ENCODE peak calls at places on chromosomes 16 and 17, in six cellular contexts. D is spleen, K is endothelial cell of umbilical vein, G is sigmoid colon, E is Panc1, O is SK-N-SH. P is an unnamed sample.

GRCh38 chr17:74542727-74543383 is 3.1 kb downstream of the CD300C start:
- DNase-seq in D (no peak), K (no peak), G (peak; percentile 50), E (no peak), O (no peak), P (no peak)

GRCh38 chr16:84893849-84894599 is 74.2 kb downstream of the CRISPLD2 start:
- DNase-seq in D (no peak), K (no peak), G (no peak), E (no peak), O (no peak), P (no peak)

GRCh38 chr17:71142333-71142732 is 973.0 kb downstream of the KCNJ2 start:
- DNase-seq in D (no peak), K (no peak), G (no peak), E (no peak), O (no peak), P (no peak)

GRCh38 chr17:39979021-39979660 is 1.5 kb upstream of the PSMD3 start:
- DNase-seq in D (no peak), K (no peak), G (no peak), E (no peak), O (no peak), P (no peak)

GRCh38 chr17:41772218-41772585 is 14.3 kb downstream of the JUP start:
- DNase-seq in D (no peak), K (no peak), G (no peak), E (no peak), O (no peak), P (peak; percentile 79)

GRCh38 chr17:6066183-6066948 is 3.8 kb upstream of the WSCD1 start:
- DNase-seq in D (peak; percentile 30), K (no peak), G (no peak), E (no peak), O (no peak), P (no peak)

GRCh38 chr16:88512728-88513674 is 57.2 kb upstream of the ZC3H18 start:
- DNase-seq in D (no peak), K (no peak), G (no peak), E (no peak), O (peak; percentile 96), P (no peak)

GRCh38 chr16:49564577-49565224 is 191.1 kb downstream of the C16orf78 start:
- DNase-seq in D (no peak), K (no peak), G (no peak), E (no peak), O (no peak), P (no peak)

GRCh38 chr17:82446649-82447048 is 3.9 kb downstream of the CYBC1 start:
- DNase-seq in D (no peak), K (no peak), G (no peak), E (no peak), O (no peak), P (no peak)

GRCh38 chr16:2970563-2970962 is 1.4 kb downstream of the PAQR4 start:
- DNase-seq in D (no peak), K (no peak), G (no peak), E (no peak), O (no peak), P (no peak)

GRCh38 chr17:16986391-16986790 is 14.5 kb upstream of the TNFRSF13B start:
- DNase-seq in D (no peak), K (no peak), G (no peak), E (no peak), O (no peak), P (no peak)

GRCh38 chr17:21191698-21192097 is 22.3 kb downstream of the TMEM11 start:
- DNase-seq in D (no peak), K (peak; percentile 71), G (no peak), E (no peak), O (peak; percentile 52), P (no peak)

GRCh38 chr17:64071111-64071510 is 50.7 kb upstream of the ICAM2 start:
- DNase-seq in D (no peak), K (no peak), G (no peak), E (no peak), O (no peak), P (no peak)

GRCh38 chr16:80806957-80807356 is 2.6 kb upstream of the CDYL2 start:
- DNase-seq in D (no peak), K (peak; percentile 98), G (no peak), E (no peak), O (no peak), P (no peak)

GRCh38 chr17:49063652-49064051 is 66.5 kb downstream of the IGF2BP1 start:
- DNase-seq in D (no peak), K (peak; percentile 41), G (no peak), E (no peak), O (no peak), P (no peak)

GRCh38 chr17:45992904-45993303 is 6.1 kb upstream of the STH start:
- DNase-seq in D (no peak), K (no peak), G (no peak), E (no peak), O (no peak), P (no peak)

DNA sequence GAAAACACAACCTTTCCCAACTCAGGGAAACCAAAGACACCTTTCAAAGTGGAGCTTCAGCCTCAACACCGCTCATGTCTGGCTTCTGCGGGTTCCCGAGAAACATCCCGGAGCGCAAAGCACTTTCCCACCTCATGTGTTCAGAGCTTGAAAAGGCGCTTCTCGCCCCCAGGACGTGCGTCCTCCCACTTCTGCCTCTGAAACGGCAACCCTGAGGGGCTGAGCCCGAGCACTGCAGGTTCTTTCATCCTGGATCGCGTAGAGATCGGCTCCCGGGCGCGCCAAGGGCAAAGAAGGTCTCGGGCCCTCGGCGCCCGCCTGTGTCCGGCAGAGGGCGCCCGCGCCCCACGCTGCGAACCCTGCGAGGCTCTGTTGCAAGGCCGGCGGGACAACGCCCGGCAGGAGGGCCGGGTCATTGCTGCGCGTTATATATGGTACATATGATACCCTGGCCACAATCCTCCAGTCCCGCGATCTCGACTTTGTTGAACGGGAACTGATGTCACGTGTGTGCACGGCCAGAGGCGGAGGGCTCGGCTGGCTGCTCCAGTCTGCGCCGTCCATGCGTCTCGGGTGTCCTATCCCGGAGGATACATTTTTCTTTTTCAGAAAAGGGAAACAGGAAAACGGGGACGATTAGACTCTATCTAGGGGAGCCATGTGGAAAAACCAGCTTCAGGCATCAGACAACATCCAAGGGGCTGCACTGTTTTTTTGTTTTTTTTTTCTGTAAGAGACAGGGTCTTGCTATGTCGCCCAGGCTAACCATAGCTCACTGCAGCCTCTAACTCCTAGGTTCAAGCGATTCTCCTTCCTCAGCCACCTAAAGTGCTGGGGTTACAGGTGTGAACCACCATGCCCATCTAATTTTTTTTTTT is 19.1 kb downstream of the COQ7 start:
- DNase-seq in D (peak; percentile 96), K (peak; percentile 95), G (peak; percentile 90), E (peak; percentile 89), O (peak; percentile 92), P (peak; percentile 88)
- TF ChIP-seq POLR2AphosphoS5 in D (peak; percentile 61), K (peak; percentile 85), G (peak; percentile 41), E (peak; percentile 79), O (peak; percentile 74), P (no peak)

GRCh38 chr17:67246398-67246647 is 1.3 kb upstream of the HELZ start:
- DNase-seq in D (no peak), K (peak; percentile 17), G (no peak), E (no peak), O (peak; percentile 33), P (no peak)

GRCh38 chr17:67246648-67247415 is 1.8 kb upstream of the HELZ start:
- DNase-seq in D (peak; percentile 75), K (peak; percentile 28), G (no peak), E (no peak), O (no peak), P (no peak)

GRCh38 chr17:67245694-67246397 is 850 bp upstream of the HELZ start:
- DNase-seq in D (peak; percentile 88), K (peak; percentile 12), G (no peak), E (no peak), O (peak; percentile 93), P (no peak)

GRCh38 chr17:67244621-67245072 is 349 bp downstream of the HELZ start:
- DNase-seq in D (peak; percentile 88), K (no peak), G (no peak), E (no peak), O (peak; percentile 83), P (no peak)

GRCh38 chr17:67245073-67245693 is at the start of gene HELZ:
- DNase-seq in D (peak; percentile 92), K (peak; percentile 85), G (peak; percentile 81), E (no peak), O (peak; percentile 98), P (peak; percentile 81)
- TF ChIP-seq POLR2AphosphoS5 in D (peak; percentile 66), K (peak; percentile 69), G (peak; percentile 50), E (no peak), O (peak; percentile 56), P (no peak)

GRCh38 chr17:10114931-10115535 is 83.4 kb downstream of the GAS7 start:
- DNase-seq in D (peak; percentile 95), K (no peak), G (peak; percentile 98), E (no peak), O (peak; percentile 75), P (peak; percentile 97)
- TF ChIP-seq POLR2AphosphoS5 in D (peak; percentile 84), K (no peak), G (peak; percentile 88), E (no peak), O (no peak), P (peak; percentile 76)

GRCh38 chr16:11759163-11759834 is 16.6 kb upstream of the TXNDC11 start:
- DNase-seq in D (no peak), K (no peak), G (no peak), E (no peak), O (no peak), P (no peak)

GRCh38 chr16:11759997-11760396 is 17.3 kb upstream of the TXNDC11 start:
- DNase-seq in D (no peak), K (no peak), G (no peak), E (no peak), O (no peak), P (no peak)

GRCh38 chr16:11757671-11758545 is 15.3 kb upstream of the TXNDC11 start:
- DNase-seq in D (no peak), K (peak; percentile 64), G (no peak), E (no peak), O (no peak), P (no peak)

DNA sequence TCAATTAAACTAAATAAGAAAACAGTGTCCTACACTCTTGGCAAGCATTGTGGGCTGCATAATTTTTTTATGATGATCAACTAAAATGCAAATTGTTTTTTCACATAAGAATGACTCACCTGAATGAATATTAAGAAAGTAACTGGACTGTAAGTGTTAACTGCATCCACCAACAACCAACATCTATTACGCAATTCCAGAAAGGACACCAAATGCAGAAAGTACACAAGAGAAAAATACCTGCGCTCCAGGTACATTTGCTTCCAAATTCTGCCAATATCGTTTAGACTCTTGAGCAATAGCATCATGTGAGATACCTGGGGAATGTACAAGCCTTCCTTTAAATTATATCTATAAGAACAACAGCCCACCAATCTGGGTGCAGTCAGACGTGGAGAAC is 19.8 kb upstream of the TXNDC11 start:
- DNase-seq in D (no peak), K (no peak), G (no peak), E (no peak), O (no peak), P (no peak)
- TF ChIP-seq POLR2AphosphoS5 in D (no peak), K (no peak), G (no peak), E (no peak), O (no peak), P (no peak)

DNA sequence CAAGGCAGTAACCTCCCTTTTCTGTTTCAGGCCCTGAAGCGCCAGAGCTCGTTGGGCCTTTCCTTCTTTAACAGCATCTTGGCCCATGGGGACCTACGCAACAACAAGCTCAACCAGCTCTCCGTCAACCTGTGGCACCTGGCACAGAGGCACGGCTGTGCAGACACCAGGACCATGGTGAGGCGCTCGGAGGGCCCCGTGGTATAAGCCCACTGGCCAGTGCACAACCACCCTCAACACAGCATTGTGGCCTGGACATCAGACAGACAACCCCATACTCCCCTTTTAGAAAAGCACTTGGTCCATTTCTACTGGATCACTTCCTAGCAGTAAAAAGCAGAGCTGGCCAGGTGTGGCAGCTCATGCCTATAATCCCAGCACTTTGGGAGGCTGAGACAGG is 18.6 kb downstream of the KNOP1 start:
- DNase-seq in D (peak; percentile 35), K (no peak), G (no peak), E (no peak), O (no peak), P (no peak)
- TF ChIP-seq POLR2AphosphoS5 in D (no peak), K (no peak), G (no peak), E (no peak), O (no peak), P (no peak)

GRCh38 chr16:56702836-56703235 is 20.6 kb downstream of the MT1X start:
- DNase-seq in D (no peak), K (no peak), G (no peak), E (no peak), O (no peak), P (no peak)
- TF ChIP-seq POLR2AphosphoS5 in D (no peak), K (no peak), G (no peak), E (no peak), O (no peak), P (no peak)

P was measured in suprapubic skin.